ENCODE peak calls at places on chromosome 5, in seven cellular contexts. Y is stimulated activated CD4-positive, alpha-beta T cell treated with anti-CD3 and anti-CD28 coated beads, Interleukin-4, amount 100 ng/mL, for 24 hours; J is substantia nigra; P is left ventricle myocardium inferior; A is kidney glomerular epithelial cell; Q is HFF-Myc; R is activated T-cell treated with anti-CD3 and anti-CD28 coated beads, Interleukin-2, amount 50 U/mL, for 1 hour. K is an unnamed sample.

GRCh38 chr5:120535900-120536299 is 71.8 kb downstream of the PRR16 start:
- DNase-seq in Y (no peak), J (no peak), P (no peak), A (no peak), Q (no peak), R (no peak), K (no peak)

GRCh38 chr5:136420168-136420916 is 55.0 kb upstream of the TRPC7 start:
- DNase-seq in Y (no peak), J (no peak), P (no peak), A (no peak), Q (no peak), R (no peak), K (no peak)

GRCh38 chr5:96595300-96596090 is 66.7 kb upstream of the CAST start:
- DNase-seq in Y (peak), J (no peak), P (no peak), A (no peak), Q (no peak), R (no peak), K (no peak)

GRCh38 chr5:164335837-164336236 is 830.4 kb downstream of the MAT2B start:
- DNase-seq in Y (no peak), J (no peak), P (no peak), A (peak), Q (no peak), R (no peak), K (no peak)

GRCh38 chr5:151770383-151771258 is 1.1 kb upstream of the G3BP1 start:
- DNase-seq in Y (peak), J (peak), P (peak), A (peak), Q (peak), R (no peak), K (peak)

GRCh38 chr5:158812381-158812780 is 287.3 kb downstream of the EBF1 start:
- DNase-seq in Y (peak), J (no peak), P (peak), A (no peak), Q (no peak), R (peak), K (peak)

GRCh38 chr5:175880797-175881312 is 9.5 kb downstream of the CPLX2 start:
- DNase-seq in Y (no peak), J (no peak), P (no peak), A (no peak), Q (no peak), R (no peak), K (no peak)

GRCh38 chr5:57566914-57567313 is 84.3 kb upstream of the ACTBL2 start:
- DNase-seq in Y (no peak), J (no peak), P (no peak), A (peak), Q (peak), R (no peak), K (no peak)

GRCh38 chr5:158727771-158728311 is 371.9 kb downstream of the EBF1 start:
- DNase-seq in Y (no peak), J (no peak), P (peak), A (no peak), Q (no peak), R (no peak), K (peak)

K was measured in left cardiac atrium.